ENCODE peak calls at places on chromosome 14, in ten cellular contexts. Q, T, P, J, F, S, V, K, W and G are unnamed samples.

GRCh38 chr14:76138119-76138757 is 13.5 kb upstream of the GPATCH2L start:
- DNase-seq in F (no peak), Q (no peak), J (no peak), S (no peak), P (no peak), T (no peak), K (no peak), V (no peak), W (no peak), G (no peak)

GRCh38 chr14:69571879-69572633 is 2.6 kb downstream of the CCDC177 start:
- DNase-seq in K (peak; percentile 32), Q (no peak), S (peak; percentile 33), J (no peak), V (peak; percentile 55), W (peak; percentile 44), T (peak; percentile 28), P (no peak), F (no peak), G (peak; percentile 53)

GRCh38 chr14:63088865-63089264 is 43.6 kb upstream of the KCNH5 start:
- DNase-seq in F (no peak), Q (no peak), S (no peak), T (no peak), K (no peak), J (no peak), P (no peak), W (no peak), V (no peak), G (no peak)

GRCh38 chr14:54207075-54207474 is 189.7 kb upstream of the CDKN3 start:
- DNase-seq in J (peak; percentile 19), K (no peak), T (no peak), S (no peak), W (peak; percentile 59), P (no peak), F (no peak), Q (no peak), V (no peak), G (no peak)

GRCh38 chr14:35079742-35080141 is 33.7 kb downstream of the FAM177A1 start:
- DNase-seq in K (no peak), J (no peak), T (no peak), W (peak; percentile 6), F (no peak), P (no peak), Q (no peak), S (no peak), V (no peak), G (no peak)

GRCh38 chr14:99467338-99468075 is 13.2 kb downstream of the SETD3 start:
- DNase-seq in P (no peak), T (no peak), W (no peak), J (no peak), Q (peak; percentile 33), S (no peak), V (no peak), F (no peak), K (no peak), G (no peak)

GRCh38 chr14:101707285-101707842 is 54.1 kb upstream of the PPP2R5C start:
- DNase-seq in V (peak; percentile 59), P (no peak), K (peak; percentile 76), W (peak; percentile 84), F (peak; percentile 28), T (no peak), S (peak; percentile 90), J (peak; percentile 92), Q (peak; percentile 85), G (peak; percentile 73)

GRCh38 chr14:57182760-57183503 is 85.8 kb downstream of the EXOC5 start:
- DNase-seq in S (peak; percentile 7), W (peak; percentile 40), Q (peak; percentile 40), F (no peak), P (no peak), K (no peak), T (no peak), J (peak; percentile 54), V (peak; percentile 40), G (no peak)

GRCh38 chr14:98138666-98139065 is 1133.3 kb downstream of the BCL11B start:
- DNase-seq in S (peak; percentile 10), K (no peak), P (no peak), V (peak; percentile 64), Q (no peak), J (no peak), F (peak; percentile 43), T (no peak), W (peak; percentile 47), G (peak; percentile 1)

GRCh38 chr14:56794088-56794556 is 16.2 kb downstream of the OTX2 start:
- DNase-seq in V (peak; percentile 13), T (no peak), J (no peak), F (no peak), P (no peak), S (no peak), W (no peak), K (no peak), Q (peak; percentile 81), G (no peak)

GRCh38 chr14:75879031-75879430 is 102.8 kb downstream of the TGFB3 start:
- DNase-seq in T (no peak), K (no peak), W (peak; percentile 83), J (peak; percentile 96), P (no peak), Q (no peak), F (no peak), S (peak; percentile 92), V (no peak), G (no peak)

GRCh38 chr14:58822856-58823255 is 185.1 kb downstream of the DACT1 start:
- DNase-seq in V (no peak), W (no peak), J (no peak), P (no peak), K (no peak), Q (no peak), T (no peak), S (no peak), F (no peak), G (no peak)

GRCh38 chr14:38860530-38860929 is 242.5 kb downstream of the SEC23A start:
- DNase-seq in T (no peak), K (no peak), V (no peak), Q (no peak), J (no peak), F (no peak), P (no peak), S (no peak), W (no peak), G (no peak)

GRCh38 chr14:101781240-101782061 is 19.9 kb downstream of the PPP2R5C start:
- DNase-seq in J (peak; percentile 53), S (no peak), W (peak; percentile 62), V (peak; percentile 41), P (no peak), Q (no peak), T (no peak), K (peak; percentile 46), F (peak; percentile 16), G (peak; percentile 70)

GRCh38 chr14:53338192-53338591 is 185.1 kb upstream of the DDHD1 start:
- DNase-seq in K (no peak), W (peak; percentile 28), T (no peak), Q (no peak), P (no peak), V (no peak), F (no peak), S (peak; percentile 39), J (no peak), G (no peak)